ENCODE peak calls at places on chromosomes 1 and 21, in four cellular contexts. One of them, this sample, is unnamed.

GRCh38 chr1:36838866-36839265 is 195.4 kb downstream of the GRIK3 start:
- DNase-seq in neuronal stem cell: no peak
- DNase-seq in tibial artery: no peak
- DNase-seq in stimulated activated CD4-positive, alpha-beta T cell treated with anti-CD3 and anti-CD28 coated beads, Interleukin-1b, Interleukin-23, amount 100 ng/mL, for 4 hours: no peak
- DNase-seq in this sample: no peak

GRCh38 chr1:219171192-219171935 is 2.3 kb upstream of the LYPLAL1 start:
- DNase-seq in neuronal stem cell: no peak
- DNase-seq in tibial artery: no peak
- DNase-seq in stimulated activated CD4-positive, alpha-beta T cell treated with anti-CD3 and anti-CD28 coated beads, Interleukin-1b, Interleukin-23, amount 100 ng/mL, for 4 hours: no peak
- DNase-seq in this sample: peak

GRCh38 chr1:184150776-184151531 is 99.4 kb downstream of the TSEN15 start:
- DNase-seq in neuronal stem cell: no peak
- DNase-seq in tibial artery: peak
- DNase-seq in stimulated activated CD4-positive, alpha-beta T cell treated with anti-CD3 and anti-CD28 coated beads, Interleukin-1b, Interleukin-23, amount 100 ng/mL, for 4 hours: no peak
- DNase-seq in this sample: no peak

GRCh38 chr1:204294371-204294770 is 65.4 kb downstream of the PLEKHA6 start:
- DNase-seq in neuronal stem cell: no peak
- DNase-seq in tibial artery: peak
- DNase-seq in stimulated activated CD4-positive, alpha-beta T cell treated with anti-CD3 and anti-CD28 coated beads, Interleukin-1b, Interleukin-23, amount 100 ng/mL, for 4 hours: no peak
- DNase-seq in this sample: no peak

GRCh38 chr1:43314233-43314632 is 13.5 kb downstream of the TIE1 start:
- DNase-seq in neuronal stem cell: no peak
- DNase-seq in tibial artery: peak
- DNase-seq in stimulated activated CD4-positive, alpha-beta T cell treated with anti-CD3 and anti-CD28 coated beads, Interleukin-1b, Interleukin-23, amount 100 ng/mL, for 4 hours: no peak
- DNase-seq in this sample: no peak

GRCh38 chr1:39671793-39672550 is at the start of gene NT5C1A:
- DNase-seq in neuronal stem cell: peak
- DNase-seq in tibial artery: no peak
- DNase-seq in stimulated activated CD4-positive, alpha-beta T cell treated with anti-CD3 and anti-CD28 coated beads, Interleukin-1b, Interleukin-23, amount 100 ng/mL, for 4 hours: no peak
- DNase-seq in this sample: peak

GRCh38 chr1:150567717-150568561 is 11.5 kb downstream of the MCL1 start:
- DNase-seq in neuronal stem cell: peak
- DNase-seq in tibial artery: peak
- DNase-seq in stimulated activated CD4-positive, alpha-beta T cell treated with anti-CD3 and anti-CD28 coated beads, Interleukin-1b, Interleukin-23, amount 100 ng/mL, for 4 hours: no peak
- DNase-seq in this sample: peak

GRCh38 chr1:199742547-199742946 is 285.0 kb upstream of the NR5A2 start:
- DNase-seq in neuronal stem cell: no peak
- DNase-seq in tibial artery: no peak
- DNase-seq in stimulated activated CD4-positive, alpha-beta T cell treated with anti-CD3 and anti-CD28 coated beads, Interleukin-1b, Interleukin-23, amount 100 ng/mL, for 4 hours: no peak
- DNase-seq in this sample: no peak

GRCh38 chr1:16145030-16145987 is 10.6 kb downstream of the EPHA2 start:
- DNase-seq in neuronal stem cell: no peak
- DNase-seq in tibial artery: peak
- DNase-seq in stimulated activated CD4-positive, alpha-beta T cell treated with anti-CD3 and anti-CD28 coated beads, Interleukin-1b, Interleukin-23, amount 100 ng/mL, for 4 hours: no peak
- DNase-seq in this sample: no peak

GRCh38 chr1:234934611-234935033 is 194.0 kb downstream of the TOMM20 start:
- DNase-seq in neuronal stem cell: no peak
- DNase-seq in tibial artery: peak
- DNase-seq in stimulated activated CD4-positive, alpha-beta T cell treated with anti-CD3 and anti-CD28 coated beads, Interleukin-1b, Interleukin-23, amount 100 ng/mL, for 4 hours: no peak
- DNase-seq in this sample: no peak

GRCh38 chr1:43573066-43573799 is 42.5 kb downstream of the PTPRF start:
- DNase-seq in neuronal stem cell: no peak
- DNase-seq in tibial artery: no peak
- DNase-seq in stimulated activated CD4-positive, alpha-beta T cell treated with anti-CD3 and anti-CD28 coated beads, Interleukin-1b, Interleukin-23, amount 100 ng/mL, for 4 hours: no peak
- DNase-seq in this sample: no peak

GRCh38 chr1:65299328-65299727 is 10.0 kb upstream of the DNAJC6 start:
- DNase-seq in neuronal stem cell: no peak
- DNase-seq in tibial artery: no peak
- DNase-seq in stimulated activated CD4-positive, alpha-beta T cell treated with anti-CD3 and anti-CD28 coated beads, Interleukin-1b, Interleukin-23, amount 100 ng/mL, for 4 hours: no peak
- DNase-seq in this sample: no peak

GRCh38 chr1:219412772-219413171 is 200.1 kb downstream of the ZC3H11B start:
- DNase-seq in neuronal stem cell: no peak
- DNase-seq in tibial artery: no peak
- DNase-seq in stimulated activated CD4-positive, alpha-beta T cell treated with anti-CD3 and anti-CD28 coated beads, Interleukin-1b, Interleukin-23, amount 100 ng/mL, for 4 hours: no peak
- DNase-seq in this sample: no peak

GRCh38 chr1:174060090-174060489 is 37.9 kb upstream of the RC3H1 start:
- DNase-seq in neuronal stem cell: no peak
- DNase-seq in tibial artery: no peak
- DNase-seq in stimulated activated CD4-positive, alpha-beta T cell treated with anti-CD3 and anti-CD28 coated beads, Interleukin-1b, Interleukin-23, amount 100 ng/mL, for 4 hours: no peak
- DNase-seq in this sample: peak

GRCh38 chr1:35269190-35269988 is 880 bp downstream of the ZMYM4 start:
- DNase-seq in neuronal stem cell: peak
- DNase-seq in tibial artery: no peak
- DNase-seq in stimulated activated CD4-positive, alpha-beta T cell treated with anti-CD3 and anti-CD28 coated beads, Interleukin-1b, Interleukin-23, amount 100 ng/mL, for 4 hours: peak
- DNase-seq in this sample: peak

GRCh38 chr1:209593747-209594146 is 10.2 kb downstream of the CAMK1G start:
- DNase-seq in neuronal stem cell: no peak
- DNase-seq in tibial artery: no peak
- DNase-seq in stimulated activated CD4-positive, alpha-beta T cell treated with anti-CD3 and anti-CD28 coated beads, Interleukin-1b, Interleukin-23, amount 100 ng/mL, for 4 hours: no peak
- DNase-seq in this sample: no peak

GRCh38 chr1:220224033-220224432 is 48.2 kb downstream of the RAB3GAP2 start:
- DNase-seq in neuronal stem cell: no peak
- DNase-seq in tibial artery: no peak
- DNase-seq in stimulated activated CD4-positive, alpha-beta T cell treated with anti-CD3 and anti-CD28 coated beads, Interleukin-1b, Interleukin-23, amount 100 ng/mL, for 4 hours: no peak
- DNase-seq in this sample: no peak

GRCh38 chr1:41438711-41439110 is 45.8 kb downstream of the EDN2 start:
- DNase-seq in neuronal stem cell: no peak
- DNase-seq in tibial artery: no peak
- DNase-seq in stimulated activated CD4-positive, alpha-beta T cell treated with anti-CD3 and anti-CD28 coated beads, Interleukin-1b, Interleukin-23, amount 100 ng/mL, for 4 hours: no peak
- DNase-seq in this sample: no peak

GRCh38 chr1:66464802-66465201 is 69.2 kb upstream of the SGIP1 start:
- DNase-seq in neuronal stem cell: no peak
- DNase-seq in tibial artery: no peak
- DNase-seq in stimulated activated CD4-positive, alpha-beta T cell treated with anti-CD3 and anti-CD28 coated beads, Interleukin-1b, Interleukin-23, amount 100 ng/mL, for 4 hours: no peak
- DNase-seq in this sample: no peak

GRCh38 chr1:35768350-35769187 is 1.2 kb downstream of the CLSPN start:
- DNase-seq in neuronal stem cell: no peak
- DNase-seq in tibial artery: no peak
- DNase-seq in stimulated activated CD4-positive, alpha-beta T cell treated with anti-CD3 and anti-CD28 coated beads, Interleukin-1b, Interleukin-23, amount 100 ng/mL, for 4 hours: no peak
- DNase-seq in this sample: peak

GRCh38 chr1:158793604-158794003 is 12.6 kb upstream of the OR6N2 start:
- DNase-seq in neuronal stem cell: no peak
- DNase-seq in tibial artery: no peak
- DNase-seq in stimulated activated CD4-positive, alpha-beta T cell treated with anti-CD3 and anti-CD28 coated beads, Interleukin-1b, Interleukin-23, amount 100 ng/mL, for 4 hours: peak
- DNase-seq in this sample: no peak

GRCh38 chr21:27526451-27526850 is 559.6 kb upstream of the ADAMTS5 start:
- DNase-seq in neuronal stem cell: no peak
- DNase-seq in tibial artery: no peak
- DNase-seq in stimulated activated CD4-positive, alpha-beta T cell treated with anti-CD3 and anti-CD28 coated beads, Interleukin-1b, Interleukin-23, amount 100 ng/mL, for 4 hours: no peak
- DNase-seq in this sample: no peak